ENCODE peak calls at places on chromosomes 3 and 15, in nine cellular contexts. N, C, U, E, X, B, I, Q and J are unnamed samples. For H3K4me1, the result is how much of the 10 kb centered on the place peaks cover.

GRCh38 chr3:29925150-29925549 is 644.3 kb downstream of the RBMS3 start:
- DNase-seq in E (no peak), I (no peak), X (no peak), N (no peak), Q (no peak), U (no peak), B (no peak), C (no peak), J (no peak)

GRCh38 chr3:188901126-188901525 is 270.6 kb upstream of the TPRG1 start:
- DNase-seq in B (no peak), C (no peak), X (no peak), E (no peak), Q (no peak), I (no peak), U (no peak), N (no peak), J (no peak)

GRCh38 chr15:39270221-39270835 is 310.6 kb upstream of the THBS1 start:
- DNase-seq in C (no peak), B (no peak), N (no peak), Q (no peak), X (no peak), E (no peak), U (no peak), I (no peak), J (no peak)

GRCh38 chr3:52851348-52851747 is 16.5 kb upstream of the MUSTN1 start:
- DNase-seq in X (peak), N (no peak), C (no peak), E (peak), B (peak), Q (peak), U (peak), I (peak), J (no peak)

GRCh38 chr3:111729087-111729846 is 129.8 kb upstream of the PHLDB2 start:
- DNase-seq in U (no peak), X (peak), B (no peak), I (peak), N (peak), E (no peak), C (no peak), Q (no peak), J (peak)

GRCh38 chr3:123586131-123586530 is 1.3 kb upstream of the HACD2 start:
- DNase-seq in X (no peak), E (no peak), U (peak), C (peak), B (peak), I (peak), N (no peak), Q (peak), J (peak)

GRCh38 chr3:119367000-119367399 is 72.8 kb downstream of the ARHGAP31 start:
- DNase-seq in N (no peak), C (no peak), B (no peak), U (no peak), Q (no peak), X (no peak), E (no peak), I (no peak), J (no peak)

GRCh38 chr15:85865070-85865684 is 70.5 kb upstream of the KLHL25 start:
- DNase-seq in B (peak), X (no peak), C (peak), I (peak), N (no peak), U (no peak), Q (peak), E (peak), J (peak)

GRCh38 chr15:68542771-68543544 is 35.8 kb upstream of the CORO2B start:
- DNase-seq in I (peak), X (peak), E (no peak), U (no peak), B (no peak), N (peak), Q (no peak), C (no peak), J (peak)

GRCh38 chr3:151171145-151171544 is 31.9 kb downstream of the GPR171 start:
- DNase-seq in B (peak), N (peak), Q (no peak), I (no peak), U (no peak), E (no peak), C (no peak), X (peak), J (no peak)

GRCh38 chr15:85623648-85624047 is 171.1 kb downstream of the KLHL25 start:
- DNase-seq in U (no peak), I (no peak), E (no peak), N (no peak), B (no peak), Q (no peak), C (no peak), X (no peak), J (no peak)

GRCh38 chr3:20935791-20936190 is 749.8 kb upstream of the SGO1 start:
- DNase-seq in B (no peak), Q (no peak), E (no peak), C (no peak), U (no peak), N (no peak), X (no peak), I (no peak), J (no peak)

DNA sequence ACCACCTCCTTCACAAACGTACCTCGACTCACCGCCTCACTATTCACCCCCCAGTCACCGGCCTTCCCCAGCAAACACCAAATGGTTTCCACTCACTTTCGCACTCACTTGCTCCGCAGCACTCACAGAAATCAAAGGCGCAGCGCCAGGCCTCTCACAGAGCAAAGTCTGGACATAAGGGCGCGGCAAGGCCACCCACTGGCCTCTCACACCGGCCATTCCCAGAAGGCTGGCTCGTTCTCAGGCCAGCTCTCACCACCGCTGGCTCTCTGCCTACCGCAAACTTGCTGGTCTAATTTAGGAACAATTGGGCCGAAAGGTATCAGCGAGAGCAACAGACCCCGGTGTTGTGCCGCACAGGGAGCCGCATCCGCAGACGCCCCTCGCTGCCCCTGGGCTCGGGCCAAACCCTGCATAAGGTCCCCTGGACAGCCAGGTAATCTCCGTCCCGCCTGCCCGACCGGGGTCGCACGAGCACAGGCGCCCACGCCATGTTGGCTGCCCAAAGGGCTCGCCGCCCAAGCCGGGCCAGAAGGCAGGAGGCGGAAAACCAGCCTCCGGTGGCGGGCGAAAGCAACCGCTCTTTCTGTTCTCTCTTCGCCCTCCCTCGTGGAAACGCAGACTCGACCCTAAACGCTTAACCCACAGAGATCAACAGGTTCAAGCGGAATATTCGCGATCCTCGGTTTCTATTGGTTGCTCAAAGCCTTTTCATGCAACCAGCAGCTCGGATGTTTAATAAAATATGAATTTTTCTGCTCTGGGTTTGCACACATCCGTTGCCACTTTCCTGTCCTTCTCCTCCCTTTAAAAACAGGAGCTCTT is 2.9 kb downstream of the SHOX2 start:
- DNase-seq in C (no peak), Q (peak), B (no peak), U (peak), E (peak), X (peak), N (peak), I (no peak), J (no peak)
- H3K4me3 ChIP-seq in C (no peak), Q (peak), B (peak), U (peak), E (no peak), X (peak), N (peak), I (no peak), J (no peak)

GRCh38 chr15:90103669-90104329 is 1.5 kb upstream of the IDH2 start:
- DNase-seq in E (peak), C (peak), X (peak), Q (no peak), B (no peak), I (peak), U (peak), N (no peak), J (no peak)
- H3K4me1 ChIP-seq in E (under half), C (under half), X (under half), Q (under half), B (under half), I (half or more), U (under half), N (under half), J (under half)

GRCh38 chr3:33277193-33277882 is at the start of gene FBXL2:
- DNase-seq in X (peak), B (peak), E (no peak), I (peak), C (peak), Q (peak), U (peak), N (peak), J (peak)
- TF ChIP-seq POLR2A in X (no peak), B (no peak), E (no peak), I (peak), C (peak), Q (no peak), U (no peak), N (peak), J (no peak)

GRCh38 chr15:74768099-74768770 is 13.6 kb upstream of the CSK start:
- DNase-seq in U (no peak), C (no peak), X (no peak), Q (no peak), N (no peak), E (no peak), I (no peak), B (no peak), J (no peak)
- H3K4me3 ChIP-seq in U (no peak), C (no peak), X (no peak), Q (no peak), N (no peak), E (no peak), I (no peak), B (no peak), J (no peak)

DNA sequence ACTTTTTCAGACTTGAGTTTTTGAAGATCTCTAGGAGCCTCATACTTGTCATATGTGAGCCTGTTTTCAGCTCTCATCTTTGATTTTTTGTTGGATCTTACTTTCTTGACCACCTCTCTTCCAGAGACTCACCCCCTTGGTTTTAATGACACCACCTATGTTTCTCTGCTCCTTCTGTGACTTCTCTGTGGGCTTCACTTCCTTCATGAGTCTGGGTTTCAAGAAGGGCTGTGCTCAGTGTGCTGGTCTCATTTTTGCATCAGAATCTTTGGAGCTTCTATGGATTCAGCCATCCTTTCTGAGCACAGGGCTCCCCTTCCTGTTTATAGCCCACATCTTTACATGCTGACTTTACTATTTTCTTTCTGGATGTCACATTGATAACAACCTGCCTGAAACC is 17.7 kb downstream of the PPM1L start:
- DNase-seq in U (no peak), X (no peak), I (no peak), B (no peak), Q (no peak), E (no peak), N (no peak), C (no peak), J (no peak)
- H3K4me1 ChIP-seq in U (under half), X (under half), I (under half), B (under half), Q (under half), E (under half), N (under half), C (under half), J (under half)

DNA sequence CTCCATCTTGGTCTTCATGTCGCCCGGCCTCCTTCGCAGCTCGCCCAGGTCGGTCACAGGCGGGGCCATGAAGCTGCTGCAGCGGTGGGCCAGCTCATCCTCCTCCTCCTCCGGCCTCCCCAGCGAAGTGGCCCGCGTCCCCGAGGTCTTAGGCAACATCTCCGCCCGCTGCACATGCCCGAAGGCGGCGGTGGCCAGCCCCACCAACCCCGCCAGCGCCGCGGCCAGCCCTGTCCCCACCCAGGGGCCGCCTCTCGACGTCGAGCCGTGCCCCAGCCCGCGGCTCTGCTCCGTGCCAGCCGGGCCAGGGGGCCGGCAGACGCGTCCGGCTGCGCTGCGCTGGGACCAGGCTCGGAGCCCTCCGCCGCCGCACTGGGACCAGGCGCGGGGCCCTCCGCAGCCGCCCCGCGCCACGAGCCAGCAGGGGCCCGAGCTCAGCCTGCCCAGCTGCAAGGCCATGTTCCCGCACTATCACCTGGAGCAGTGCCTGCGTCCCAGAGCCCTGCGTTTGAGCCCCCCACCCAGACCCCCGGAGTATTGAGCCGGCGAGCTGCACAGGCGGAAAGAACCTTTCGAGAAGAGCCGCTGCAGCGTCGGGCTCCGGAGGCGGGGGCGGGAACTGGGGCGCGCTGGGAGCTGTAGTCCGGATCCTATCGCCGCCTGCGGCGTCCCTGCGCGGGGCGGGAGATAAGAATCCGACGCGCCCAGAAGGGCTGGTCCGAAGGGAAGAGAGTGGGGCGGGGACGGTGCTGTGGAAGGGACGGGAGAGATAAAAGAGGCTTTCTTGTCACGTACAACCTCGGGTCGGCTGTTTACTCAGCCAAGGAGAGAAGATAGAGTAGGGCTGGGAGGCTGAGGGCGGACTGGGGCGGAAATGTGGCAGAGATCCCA is at the start of gene CPOX:
- DNase-seq in I (peak), X (peak), U (peak), B (peak), E (peak), C (peak), N (peak), Q (peak), J (peak)
- TF ChIP-seq POLR2A in I (no peak), X (peak), U (no peak), B (no peak), E (peak), C (peak), N (peak), Q (no peak), J (peak)

DNA sequence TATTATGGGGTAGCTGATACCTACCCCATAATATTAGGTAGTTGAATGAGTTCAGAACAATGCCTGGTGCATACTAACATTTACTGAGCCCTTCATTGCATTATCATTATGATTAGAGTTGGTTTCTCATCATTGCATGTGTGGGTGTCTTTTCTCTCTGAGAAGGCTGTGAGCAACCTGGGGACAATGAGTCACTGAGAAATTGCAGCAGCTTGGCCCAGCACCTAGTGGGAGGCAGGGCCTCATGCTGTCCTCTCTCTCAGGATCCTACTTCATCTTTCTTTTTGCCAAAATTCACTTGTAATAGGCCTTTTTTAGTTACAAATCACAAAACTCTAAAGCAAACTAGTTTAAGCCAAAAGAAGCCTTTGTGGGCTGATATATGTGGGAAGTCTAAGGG is 8.4 kb upstream of the CAMK1 start:
- DNase-seq in X (no peak), B (no peak), U (peak), E (no peak), I (no peak), N (no peak), C (no peak), Q (no peak), J (no peak)
- H3K4me3 ChIP-seq in X (no peak), B (no peak), U (no peak), E (no peak), I (no peak), N (no peak), C (no peak), Q (no peak), J (no peak)

GRCh38 chr3:98782826-98783500 is 19.8 kb downstream of the ST3GAL6 start:
- DNase-seq in C (no peak), U (no peak), X (no peak), I (no peak), Q (no peak), E (no peak), N (no peak), B (no peak), J (no peak)
- H3K4me1 ChIP-seq in C (under half), U (under half), X (under half), I (under half), Q (under half), E (under half), N (under half), B (under half), J (under half)

DNA sequence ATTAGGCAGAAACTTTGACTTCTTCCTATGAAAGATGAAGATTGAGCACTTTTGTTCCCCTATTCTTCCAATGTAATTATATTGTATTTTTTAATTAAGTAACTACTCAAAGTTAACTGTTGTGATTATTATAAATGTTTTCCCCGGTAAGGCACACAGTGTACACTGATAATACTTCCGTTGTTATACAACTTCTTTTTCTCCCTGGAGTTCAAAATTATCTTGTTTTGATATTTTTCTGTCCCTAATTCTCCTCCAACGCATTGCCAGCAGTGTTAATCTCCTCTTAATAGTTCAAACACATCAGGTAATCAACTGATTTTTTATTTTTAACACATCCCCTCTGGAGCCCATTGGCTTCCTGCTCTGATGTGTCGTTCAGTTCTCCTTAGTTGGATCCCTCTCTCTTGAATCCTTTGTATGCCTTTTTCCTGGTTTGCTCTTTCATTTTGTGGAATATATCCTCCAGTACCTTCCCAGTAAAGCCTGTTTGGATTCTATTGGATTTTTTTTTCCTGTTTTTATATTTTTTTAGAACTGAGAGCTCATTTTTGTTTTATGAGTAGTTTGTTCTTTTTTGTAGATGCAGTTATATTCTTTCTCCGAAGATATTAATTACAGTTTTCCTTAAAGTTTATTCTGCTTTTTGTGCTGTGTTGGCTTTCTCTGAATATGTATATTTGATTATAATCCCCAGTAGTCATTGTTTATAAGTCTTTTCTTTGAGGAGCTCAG is 32.2 kb upstream of the MFSD1 start:
- DNase-seq in B (no peak), Q (no peak), C (no peak), E (no peak), N (no peak), I (no peak), U (no peak), X (no peak), J (no peak)
- TF ChIP-seq POLR2A in B (no peak), Q (no peak), C (no peak), E (no peak), N (no peak), I (no peak), U (no peak), X (no peak), J (no peak)